ENCODE peak calls at places on chromosome 18, in ten cellular contexts. J is stimulated activated CD4-positive, alpha-beta T cell treated with anti-CD3 and anti-CD28 coated beads, TNF-alpha, amount 100 ng/mL, for 24 hours; R is NCI-H2081; F is NCI-H1092 treated with DMSO at 0.1 percent for 48 hours; E is fibroblast of pulmonary artery; Z is glutamatergic neuron; W is activated naive CD8-positive, alpha-beta T cell treated with anti-CD3 and anti-CD28 coated beads, Interleukin-2, amount 50 U/mL, for 24 hours; V is GM12864; C is brain microvascular endothelial cell; X is AG10803. A is an unnamed sample.
A peak's percentile ranks its signal among the peaks of the same experiment; 100 is the strongest.

GRCh38 chr18:50697509-50697908 is 122.3 kb downstream of the MRO start:
- DNase-seq in J (no peak), R (no peak), F (no peak), E (no peak), Z (no peak), W (no peak), V (no peak), C (no peak), X (no peak), A (no peak)

GRCh38 chr18:27604583-27604982 is 419.5 kb upstream of the CHST9 start:
- DNase-seq in J (no peak), R (no peak), F (no peak), E (peak; percentile 70), Z (no peak), W (no peak), V (no peak), C (peak; percentile 53), X (no peak), A (peak; percentile 64)

GRCh38 chr18:68406761-68407160 is 308.1 kb downstream of the TMX3 start:
- DNase-seq in J (no peak), R (no peak), F (no peak), E (no peak), Z (no peak), W (no peak), V (no peak), C (no peak), X (peak; percentile 61), A (peak; percentile 35)

GRCh38 chr18:5582849-5583667 is 39.3 kb upstream of the EPB41L3 start:
- DNase-seq in J (no peak), R (no peak), F (no peak), E (peak; percentile 54), Z (no peak), W (no peak), V (no peak), C (peak; percentile 79), X (no peak), A (peak; percentile 36)

GRCh38 chr18:59502222-59502898 is 143.3 kb upstream of the LMAN1 start:
- DNase-seq in J (no peak), R (no peak), F (no peak), E (peak; percentile 91), Z (no peak), W (no peak), V (no peak), C (peak; percentile 90), X (peak; percentile 86), A (peak; percentile 73)

GRCh38 chr18:2848145-2848878 is 1.5 kb downstream of the EMILIN2 start:
- DNase-seq in J (no peak), R (no peak), F (no peak), E (no peak), Z (no peak), W (no peak), V (no peak), C (no peak), X (peak; percentile 13), A (no peak)

GRCh38 chr18:51064256-51064655 is 34.2 kb downstream of the SMAD4 start:
- DNase-seq in J (no peak), R (no peak), F (no peak), E (no peak), Z (no peak), W (no peak), V (no peak), C (no peak), X (no peak), A (no peak)

GRCh38 chr18:79625924-79626561 is 53.6 kb upstream of the CTDP1 start:
- DNase-seq in J (no peak), R (no peak), F (no peak), E (no peak), Z (no peak), W (no peak), V (no peak), C (no peak), X (no peak), A (no peak)

GRCh38 chr18:49011291-49011746 is 60.6 kb upstream of the SMAD7 start:
- DNase-seq in J (no peak), R (no peak), F (no peak), E (no peak), Z (no peak), W (no peak), V (no peak), C (no peak), X (no peak), A (no peak)

GRCh38 chr18:58025733-58026132 is 18.3 kb upstream of the NEDD4L start:
- DNase-seq in J (no peak), R (no peak), F (no peak), E (no peak), Z (no peak), W (peak; percentile 8), V (no peak), C (no peak), X (no peak), A (no peak)

GRCh38 chr18:46294325-46294724 is 190.1 kb downstream of the HAUS1 start:
- DNase-seq in J (no peak), R (no peak), F (no peak), E (no peak), Z (no peak), W (no peak), V (no peak), C (no peak), X (peak; percentile 10), A (no peak)

GRCh38 chr18:10851824-10852225 is 297.5 kb downstream of the PIEZO2 start:
- DNase-seq in J (no peak), R (peak; percentile 40), F (peak; percentile 20), E (peak; percentile 90), Z (no peak), W (no peak), V (peak; percentile 60), C (peak; percentile 49), X (peak; percentile 58), A (peak; percentile 75)

GRCh38 chr18:6205706-6206105 is 209.0 kb downstream of the L3MBTL4 start:
- DNase-seq in J (no peak), R (no peak), F (no peak), E (no peak), Z (no peak), W (no peak), V (no peak), C (peak; percentile 25), X (peak; percentile 40), A (no peak)

GRCh38 chr18:55918449-55918848 is 330.5 kb upstream of the TCF4 start:
- DNase-seq in J (no peak), R (no peak), F (no peak), E (no peak), Z (no peak), W (no peak), V (no peak), C (peak; percentile 29), X (peak; percentile 63), A (no peak)

GRCh38 chr18:35239314-35239713 is 1.5 kb upstream of the ZNF397 start:
- DNase-seq in J (no peak), R (no peak), F (no peak), E (no peak), Z (no peak), W (no peak), V (no peak), C (no peak), X (no peak), A (no peak)

GRCh38 chr18:2441544-2441943 is 129.8 kb downstream of the METTL4 start:
- DNase-seq in J (no peak), R (no peak), F (no peak), E (no peak), Z (no peak), W (no peak), V (no peak), C (peak; percentile 65), X (peak; percentile 16), A (peak; percentile 13)

GRCh38 chr18:11488175-11488574 is 121.2 kb upstream of the SLC35G4 start:
- DNase-seq in J (no peak), R (no peak), F (no peak), E (peak; percentile 40), Z (no peak), W (no peak), V (no peak), C (peak; percentile 63), X (peak; percentile 59), A (no peak)

GRCh38 chr18:59712311-59712710 is 15.1 kb upstream of the CCBE1 start:
- DNase-seq in J (no peak), R (no peak), F (no peak), E (no peak), Z (no peak), W (no peak), V (no peak), C (no peak), X (no peak), A (peak; percentile 52)

GRCh38 chr18:61402761-61403160 is 69.5 kb downstream of the CDH20 start:
- DNase-seq in J (no peak), R (no peak), F (no peak), E (no peak), Z (no peak), W (no peak), V (no peak), C (no peak), X (peak; percentile 56), A (no peak)

GRCh38 chr18:55920063-55920462 is 332.1 kb upstream of the TCF4 start:
- DNase-seq in J (no peak), R (no peak), F (no peak), E (no peak), Z (no peak), W (no peak), V (no peak), C (no peak), X (no peak), A (peak; percentile 10)

GRCh38 chr18:56197460-56197859 is 440.9 kb downstream of the TXNL1 start:
- DNase-seq in J (no peak), R (no peak), F (no peak), E (no peak), Z (no peak), W (no peak), V (no peak), C (no peak), X (no peak), A (no peak)

GRCh38 chr18:65606551-65607130 is 144.2 kb upstream of the CDH7 start:
- DNase-seq in J (no peak), R (no peak), F (no peak), E (no peak), Z (no peak), W (no peak), V (no peak), C (no peak), X (no peak), A (peak; percentile 40)

GRCh38 chr18:10029711-10030110 is 115.9 kb downstream of the VAPA start:
- DNase-seq in J (no peak), R (no peak), F (no peak), E (no peak), Z (no peak), W (no peak), V (no peak), C (no peak), X (no peak), A (no peak)

GRCh38 chr18:64037812-64038414 is 68.0 kb downstream of the SERPINB8 start:
- DNase-seq in J (no peak), R (peak; percentile 72), F (peak; percentile 69), E (peak; percentile 36), Z (no peak), W (no peak), V (no peak), C (peak; percentile 5), X (peak; percentile 22), A (peak; percentile 74)

GRCh38 chr18:45402485-45403056 is 212.7 kb upstream of the SLC14A2 start:
- DNase-seq in J (no peak), R (no peak), F (no peak), E (no peak), Z (no peak), W (no peak), V (no peak), C (peak; percentile 29), X (peak; percentile 53), A (peak; percentile 83)